ENCODE peak calls at places on chromosome 20, in seven cellular contexts. X is HTR-8/SVneo, U is SHP77, V is left cardiac atrium, W is HEK293T, Y is SW480, I is globus pallidus. S is an unnamed sample.
A peak's percentile ranks its signal among the peaks of the same experiment; 100 is the strongest.

GRCh38 chr20:48823960-48824497 is 3.8 kb downstream of the PREX1 start:
- DNase-seq in X (peak; percentile 88), U (no peak), V (no peak), W (no peak), Y (no peak), I (peak; percentile 75), S (peak; percentile 37)

GRCh38 chr20:32294071-32294470 is 16.6 kb downstream of the KIF3B start:
- DNase-seq in X (no peak), U (no peak), V (no peak), W (no peak), Y (no peak), I (peak; percentile 20), S (no peak)

GRCh38 chr20:51062065-51062464 is 39.2 kb upstream of the KCNG1 start:
- DNase-seq in X (no peak), U (no peak), V (no peak), W (no peak), Y (no peak), I (no peak), S (no peak)

GRCh38 chr20:46572181-46572580 is 21.7 kb upstream of the OCSTAMP start:
- DNase-seq in X (no peak), U (peak; percentile 64), V (peak; percentile 39), W (no peak), Y (no peak), I (peak; percentile 98), S (no peak)

GRCh38 chr20:41029150-41029872 is 689 bp downstream of the TOP1 start:
- DNase-seq in X (peak; percentile 57), U (no peak), V (peak; percentile 43), W (peak; percentile 56), Y (peak; percentile 55), I (peak; percentile 33), S (peak; percentile 33)

GRCh38 chr20:45835230-45836224 is 1.9 kb downstream of the SNX21 start:
- DNase-seq in X (no peak), U (no peak), V (peak; percentile 70), W (no peak), Y (no peak), I (no peak), S (peak; percentile 18)

GRCh38 chr20:32191873-32192272 is 15.7 kb downstream of the PLAGL2 start:
- DNase-seq in X (no peak), U (no peak), V (no peak), W (no peak), Y (no peak), I (no peak), S (no peak)

GRCh38 chr20:58822748-58823730 is 27.7 kb downstream of the GNAS-AS1 start:
- DNase-seq in X (no peak), U (no peak), V (no peak), W (no peak), Y (no peak), I (no peak), S (no peak)

GRCh38 chr20:60447703-60448102 is 489.5 kb downstream of the CDH26 start:
- DNase-seq in X (no peak), U (no peak), V (no peak), W (no peak), Y (peak; percentile 79), I (no peak), S (no peak)

GRCh38 chr20:38004416-38004815 is 28.8 kb downstream of the TTI1 start:
- DNase-seq in X (no peak), U (no peak), V (no peak), W (no peak), Y (no peak), I (no peak), S (peak; percentile 82)

GRCh38 chr20:53921443-53921973 is 148.9 kb downstream of the BCAS1 start:
- DNase-seq in X (no peak), U (no peak), V (no peak), W (no peak), Y (no peak), I (no peak), S (no peak)

GRCh38 chr20:41670631-41671030 is 52.5 kb upstream of the CHD6 start:
- DNase-seq in X (no peak), U (no peak), V (no peak), W (no peak), Y (no peak), I (no peak), S (no peak)

GRCh38 chr20:60100780-60101179 is 142.6 kb downstream of the CDH26 start:
- DNase-seq in X (no peak), U (no peak), V (no peak), W (no peak), Y (peak; percentile 81), I (no peak), S (no peak)

GRCh38 chr20:16518068-16518783 is 55.0 kb downstream of the KIF16B start:
- DNase-seq in X (peak; percentile 54), U (peak; percentile 71), V (no peak), W (peak; percentile 67), Y (peak; percentile 60), I (peak; percentile 30), S (peak; percentile 37)

GRCh38 chr20:33846291-33846916 is 35.3 kb downstream of the CHMP4B start:
- DNase-seq in X (no peak), U (no peak), V (no peak), W (no peak), Y (no peak), I (no peak), S (no peak)

GRCh38 chr20:18032977-18033892 is 24.5 kb downstream of the OVOL2 start:
- DNase-seq in X (no peak), U (no peak), V (no peak), W (no peak), Y (peak; percentile 53), I (no peak), S (no peak)